ENCODE peak calls at places on chromosomes 16 and 17, in nine cellular contexts. Z is GM23338, H is uterus, T is kidney epithelial cell, N is Peyer's patch, F is right atrium auricular region, C is BJ, J is ovary, L is kidney. Y is an unnamed sample.

GRCh38 chr16:27426423-27427408 is 24.7 kb downstream of the IL21R start:
- DNase-seq in T (peak), L (no peak), C (peak), H (no peak), Z (peak), J (no peak), F (peak), N (peak), Y (peak)

GRCh38 chr16:54847207-54847606 is 83.5 kb upstream of the IRX5 start:
- DNase-seq in N (no peak), C (no peak), F (no peak), H (no peak), J (no peak), T (peak), L (no peak), Z (no peak), Y (no peak)

GRCh38 chr16:46549477-46549876 is 71.7 kb downstream of the SHCBP1 start:
- DNase-seq in L (no peak), J (no peak), T (no peak), N (no peak), F (no peak), Z (no peak), H (no peak), C (no peak), Y (no peak)

GRCh38 chr17:14374268-14374667 is 73.4 kb downstream of the HS3ST3B1 start:
- DNase-seq in T (no peak), F (no peak), J (no peak), L (no peak), Z (no peak), N (no peak), C (no peak), H (no peak), Y (no peak)

GRCh38 chr17:66524848-66525247 is 222.4 kb downstream of the PRKCA start:
- DNase-seq in L (no peak), C (no peak), N (no peak), F (no peak), J (no peak), H (no peak), Z (no peak), T (no peak), Y (no peak)

GRCh38 chr17:60139438-60140285 is 10.1 kb upstream of the CA4 start:
- DNase-seq in J (peak), Z (peak), T (no peak), L (peak), H (peak), N (peak), F (peak), C (no peak), Y (peak)

GRCh38 chr17:55795098-55795497 is 44.2 kb downstream of the PCTP start:
- DNase-seq in L (no peak), Z (no peak), J (no peak), N (no peak), T (no peak), F (no peak), C (no peak), H (no peak), Y (no peak)

GRCh38 chr17:78396436-78397335 is 18.2 kb downstream of the PGS1 start:
- DNase-seq in F (no peak), N (no peak), H (no peak), C (no peak), T (no peak), L (no peak), J (no peak), Z (no peak), Y (peak)

GRCh38 chr17:82687375-82687861 is 11.1 kb downstream of the RAB40B start:
- DNase-seq in C (no peak), Z (no peak), J (no peak), H (no peak), T (peak), N (no peak), F (no peak), L (peak), Y (no peak)

GRCh38 chr16:69942099-69942491 is 9.0 kb upstream of the CLEC18A start:
- DNase-seq in T (no peak), L (no peak), C (no peak), H (no peak), N (peak), Z (no peak), F (no peak), J (no peak), Y (no peak)

GRCh38 chr16:85908889-85909584 is 10.1 kb downstream of the IRF8 start:
- DNase-seq in F (no peak), C (no peak), Z (no peak), N (no peak), J (no peak), L (peak), H (no peak), T (no peak), Y (no peak)
- H3K4me3 ChIP-seq in F (no peak), C (no peak), Z (no peak), N (no peak), J (no peak), L (no peak), H (no peak), T (no peak), Y (no peak)

GRCh38 chr16:84143784-84144199 is 1.2 kb downstream of the HSDL1 start:
- DNase-seq in J (no peak), H (no peak), L (no peak), C (no peak), T (no peak), N (no peak), F (no peak), Z (peak), Y (peak)

GRCh38 chr16:84144301-84144858 is 597 bp downstream of the HSDL1 start:
- DNase-seq in H (peak), C (no peak), N (peak), Z (peak), F (no peak), T (no peak), L (peak), J (no peak), Y (peak)

GRCh38 chr16:84143081-84143480 is 1.9 kb downstream of the HSDL1 start:
- DNase-seq in T (no peak), J (no peak), C (no peak), H (no peak), N (no peak), F (no peak), Z (no peak), L (no peak), Y (no peak)

GRCh38 chr16:84141143-84141670 is 3.8 kb downstream of the HSDL1 start:
- DNase-seq in L (no peak), T (no peak), N (no peak), F (no peak), C (no peak), H (no peak), J (no peak), Z (peak), Y (no peak)

GRCh38 chr16:84144859-84145639 is at the start of the genes DNAAF1 and HSDL1:
- DNase-seq in N (peak), F (peak), L (peak), H (peak), C (peak), J (peak), Z (peak), T (peak), Y (peak)
- TF ChIP-seq CTCF in N (no peak), F (no peak), L (peak), H (no peak), C (peak), J (peak), Z (peak), T (peak), Y (no peak)

DNA sequence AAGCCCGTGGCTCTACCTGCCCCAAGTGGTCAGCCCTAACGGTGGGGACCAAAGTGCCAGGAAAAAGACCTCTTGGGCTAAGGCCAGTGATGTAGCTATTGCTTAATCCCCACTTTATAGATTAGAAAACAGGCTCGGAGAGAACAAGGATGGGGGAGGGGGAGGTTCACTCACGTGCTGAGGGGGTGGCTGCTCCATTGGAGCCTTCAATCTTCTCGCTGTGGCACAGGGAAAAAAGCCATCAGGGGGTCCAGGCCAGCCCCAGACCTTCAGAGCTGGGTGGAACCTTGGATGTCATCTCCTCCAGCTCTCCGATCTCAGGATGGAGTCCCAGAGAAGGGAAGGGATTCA is 45.9 kb downstream of the SRCIN1 start:
- DNase-seq in Z (no peak), C (no peak), T (no peak), H (no peak), J (peak), L (no peak), F (no peak), N (no peak), Y (no peak)
- H3K4me3 ChIP-seq in Z (peak), C (no peak), T (no peak), H (peak), J (no peak), L (no peak), F (no peak), N (peak), Y (no peak)

GRCh38 chr17:50636804-50637195 is 2.1 kb downstream of the ABCC3 start:
- DNase-seq in N (no peak), F (no peak), H (no peak), C (no peak), L (peak), J (no peak), T (no peak), Z (no peak), Y (no peak)
- TF ChIP-seq CTCF in N (no peak), F (no peak), H (no peak), C (no peak), L (no peak), J (no peak), T (no peak), Z (no peak), Y (no peak)

DNA sequence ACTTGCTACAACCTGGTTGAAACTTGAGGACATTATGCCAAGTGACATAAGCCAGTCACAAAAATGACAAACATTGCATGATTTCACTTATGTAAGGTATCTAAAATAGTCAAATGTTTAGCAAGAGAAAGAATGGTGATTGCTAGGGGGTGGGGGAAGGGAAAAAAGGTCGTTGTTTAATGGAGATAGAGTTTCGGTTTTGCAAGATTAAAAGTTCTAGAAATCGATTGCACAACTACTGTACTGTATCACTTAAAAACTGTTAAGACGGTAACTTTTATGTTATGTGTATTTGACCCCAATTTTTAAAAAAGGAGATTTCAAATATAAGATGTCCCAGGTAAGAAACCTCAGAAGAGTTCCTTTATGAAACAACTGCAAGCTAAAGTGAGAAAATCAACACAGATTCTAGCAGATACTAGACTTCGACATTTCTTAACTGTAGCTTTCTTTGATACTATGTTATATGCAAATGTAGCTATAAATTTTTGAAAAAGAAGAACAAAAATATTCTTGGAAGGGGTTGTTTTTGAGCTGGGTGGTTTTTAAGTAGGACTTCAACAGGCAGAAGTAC is 5.9 kb downstream of the MEOX1 start:
- DNase-seq in H (no peak), L (no peak), J (no peak), N (no peak), T (no peak), C (no peak), F (no peak), Z (no peak), Y (no peak)
- H3K4me3 ChIP-seq in H (no peak), L (no peak), J (no peak), N (no peak), T (no peak), C (no peak), F (no peak), Z (no peak), Y (no peak)

GRCh38 chr17:33521784-33522183 is 228.7 kb upstream of the ASIC2 start:
- DNase-seq in T (no peak), H (no peak), C (no peak), F (no peak), Z (peak), L (no peak), J (no peak), N (no peak), Y (no peak)
- TF ChIP-seq CTCF in T (peak), H (no peak), C (peak), F (peak), Z (peak), L (peak), J (no peak), N (no peak), Y (peak)

DNA sequence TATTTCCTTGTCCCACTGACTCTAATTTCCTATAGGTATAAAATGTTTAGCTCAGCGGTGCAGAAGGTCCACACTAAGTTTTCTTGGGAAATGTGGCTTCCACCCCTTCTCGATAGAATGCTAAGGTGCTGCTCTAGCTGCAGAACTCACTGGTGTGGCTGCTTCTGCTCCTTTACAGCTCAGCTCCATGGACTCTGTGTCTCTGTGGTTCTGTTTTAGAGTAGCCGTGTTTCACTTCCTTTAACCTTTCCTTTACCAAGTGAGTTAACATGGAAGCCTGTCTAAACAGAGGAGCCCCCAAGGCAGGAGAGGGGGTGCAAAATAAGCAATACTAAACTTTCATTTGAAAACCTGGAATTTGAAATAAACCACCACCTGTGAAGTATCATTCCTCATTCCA is 65.3 kb downstream of the SPECC1 start:
- DNase-seq in L (no peak), H (no peak), T (no peak), N (no peak), J (no peak), C (no peak), F (no peak), Z (no peak), Y (no peak)
- H3K4me3 ChIP-seq in L (peak), H (no peak), T (no peak), N (no peak), J (no peak), C (no peak), F (peak), Z (no peak), Y (no peak)

GRCh38 chr16:75580-76501 is 2.2 kb upstream of the MPG start:
- DNase-seq in Z (peak), C (no peak), J (peak), F (peak), T (no peak), L (peak), H (peak), N (peak), Y (peak)
- TF ChIP-seq CTCF in Z (peak), C (peak), J (peak), F (peak), T (peak), L (no peak), H (no peak), N (peak), Y (peak)

GRCh38 chr16:3036726-3037315 is at the start of gene BICDL2:
- DNase-seq in H (no peak), C (no peak), J (no peak), T (no peak), L (peak), F (no peak), N (no peak), Z (peak), Y (no peak)

GRCh38 chr16:3038256-3038655 is 1.5 kb upstream of the BICDL2 start:
- DNase-seq in F (no peak), N (no peak), Z (peak), T (no peak), J (no peak), H (no peak), C (no peak), L (peak), Y (peak)

GRCh38 chr16:3038896-3039295 is 2.2 kb upstream of the BICDL2 start:
- DNase-seq in L (no peak), C (no peak), F (no peak), Z (no peak), J (no peak), T (no peak), N (no peak), H (no peak), Y (no peak)

GRCh38 chr16:3035289-3035971 is 1.3 kb downstream of the BICDL2 start:
- DNase-seq in L (peak), C (no peak), T (no peak), N (no peak), Z (no peak), J (no peak), H (no peak), F (no peak), Y (no peak)

GRCh38 chr16:3035972-3036725 is 595 bp downstream of the BICDL2 start:
- DNase-seq in T (no peak), N (no peak), C (no peak), J (no peak), L (peak), H (no peak), F (no peak), Z (peak), Y (no peak)
- H3K4me3 ChIP-seq in T (peak), N (peak), C (no peak), J (peak), L (no peak), H (no peak), F (peak), Z (peak), Y (no peak)

GRCh38 chr17:45784583-45785372 is 658 bp downstream of the CRHR1 start:
- DNase-seq in Z (peak), J (no peak), H (peak), C (no peak), N (peak), L (no peak), T (no peak), F (no peak), Y (no peak)

GRCh38 chr17:45780921-45781320 is 3.2 kb upstream of the CRHR1 start:
- DNase-seq in J (no peak), F (no peak), H (peak), T (no peak), N (no peak), Z (no peak), C (no peak), L (no peak), Y (no peak)

GRCh38 chr17:45784293-45784582 is at the start of gene CRHR1:
- DNase-seq in L (no peak), J (no peak), Z (no peak), T (no peak), C (no peak), N (no peak), H (no peak), F (no peak), Y (no peak)

GRCh38 chr17:45783593-45784292 is 377 bp upstream of the CRHR1 start:
- DNase-seq in C (no peak), H (peak), Z (peak), L (no peak), F (no peak), N (no peak), T (no peak), J (peak), Y (no peak)

GRCh38 chr17:45782889-45783592 is 1.1 kb upstream of the CRHR1 start:
- DNase-seq in F (no peak), Z (peak), L (no peak), J (no peak), H (peak), C (no peak), N (no peak), T (no peak), Y (no peak)
- TF ChIP-seq CTCF in F (peak), Z (peak), L (peak), J (no peak), H (peak), C (no peak), N (peak), T (peak), Y (no peak)

Y was measured in fibroblast of pulmonary artery.